ENCODE peak calls at places on chromosomes 4 and X, in nine cellular contexts. G is NCI-H1092; Y is CD4-positive, alpha-beta T cell; W is NCI-H1436; C is kidney epithelial cell; L is stimulated activated CD4-positive, alpha-beta T cell treated with anti-CD3 and anti-CD28 coated beads, Interleukin-15, amount 100 ng/mL, for 24 hours; I is tibial nerve; Z is GM13976; E is glutamatergic neuron. P is an unnamed sample.

GRCh38 chr4:42654606-42655005 is 2.3 kb downstream of the ATP8A1 start:
- DNase-seq in G (no peak), Y (no peak), W (no peak), C (peak), L (peak), I (peak), Z (peak), E (no peak), P (no peak)

GRCh38 chr4:23006756-23007155 is 314.0 kb downstream of the GBA3 start:
- DNase-seq in G (no peak), Y (no peak), W (no peak), C (no peak), L (no peak), I (no peak), Z (no peak), E (no peak), P (no peak)

GRCh38 chrX:130174051-130174704 is 2.4 kb downstream of the RAB33A start:
- DNase-seq in G (no peak), Y (no peak), W (no peak), C (no peak), L (no peak), I (peak), Z (no peak), E (no peak), P (no peak)

GRCh38 chr4:148192526-148192925 is 249.7 kb downstream of the NR3C2 start:
- DNase-seq in G (no peak), Y (no peak), W (no peak), C (no peak), L (no peak), I (no peak), Z (no peak), E (no peak), P (no peak)

GRCh38 chrX:72641601-72642000 is 69.0 kb upstream of the HDAC8 start:
- DNase-seq in G (no peak), Y (no peak), W (no peak), C (no peak), L (no peak), I (no peak), Z (no peak), E (no peak), P (no peak)

GRCh38 chr4:94960703-94961102 is 202.9 kb downstream of the BMPR1B start:
- DNase-seq in G (no peak), Y (no peak), W (no peak), C (no peak), L (no peak), I (no peak), Z (no peak), E (no peak), P (no peak)

GRCh38 chrX:132480581-132481203 is 8.1 kb downstream of the MBNL3 start:
- DNase-seq in G (peak), Y (peak), W (no peak), C (no peak), L (peak), I (no peak), Z (peak), E (no peak), P (no peak)

GRCh38 chrX:40189621-40190020 is 91.9 kb upstream of the BCOR start:
- DNase-seq in G (no peak), Y (no peak), W (no peak), C (no peak), L (no peak), I (no peak), Z (no peak), E (no peak), P (no peak)

GRCh38 chrX:15524417-15524816 is 23.8 kb downstream of the BMX start:
- DNase-seq in G (no peak), Y (no peak), W (no peak), C (peak), L (no peak), I (no peak), Z (no peak), E (no peak), P (no peak)

GRCh38 chr4:174749091-174749490 is 80.0 kb downstream of the GLRA3 start:
- DNase-seq in G (no peak), Y (no peak), W (no peak), C (no peak), L (no peak), I (no peak), Z (no peak), E (no peak), P (no peak)

GRCh38 chrX:133881011-133881410 is 104.4 kb downstream of the GPC3 start:
- DNase-seq in G (no peak), Y (no peak), W (no peak), C (no peak), L (no peak), I (no peak), Z (no peak), E (no peak), P (no peak)

GRCh38 chr4:125104616-125105015 is 210.1 kb upstream of the FAT4 start:
- DNase-seq in G (no peak), Y (no peak), W (no peak), C (no peak), L (no peak), I (no peak), Z (no peak), E (no peak), P (no peak)

GRCh38 chr4:60805500-60806313 is 394.4 kb upstream of the ADGRL3 start:
- DNase-seq in G (peak), Y (no peak), W (no peak), C (no peak), L (no peak), I (no peak), Z (peak), E (no peak), P (peak)

GRCh38 chrX:26032141-26032917 is 105.8 kb upstream of the MAGEB18 start:
- DNase-seq in G (no peak), Y (no peak), W (no peak), C (peak), L (no peak), I (peak), Z (no peak), E (no peak), P (no peak)

GRCh38 chrX:40090050-40090804 is 7.5 kb downstream of the BCOR start:
- DNase-seq in G (no peak), Y (no peak), W (no peak), C (no peak), L (no peak), I (no peak), Z (no peak), E (no peak), P (no peak)

GRCh38 chrX:76428243-76429130 is 977 bp downstream of the MAGEE1 start:
- DNase-seq in G (peak), Y (peak), W (peak), C (no peak), L (peak), I (no peak), Z (peak), E (peak), P (no peak)

GRCh38 chr4:56861365-56861764 is 39.9 kb upstream of the SPINK2 start:
- DNase-seq in G (no peak), Y (no peak), W (no peak), C (no peak), L (no peak), I (no peak), Z (no peak), E (no peak), P (no peak)

GRCh38 chr4:5036239-5036638 is 15.0 kb upstream of the STK32B start:
- DNase-seq in G (no peak), Y (no peak), W (no peak), C (no peak), L (no peak), I (no peak), Z (no peak), E (no peak), P (no peak)

P was measured in D341Med.